ENCODE peak calls at places on chromosome 21, in four cellular contexts. J is AG08396, W is NCI-H2029, B is Karpas-422. O is an unnamed sample.

GRCh38 chr21:39004776-39005605 is 178.3 kb downstream of the PSMG1 start:
- DNase-seq in B (no peak), W (peak; percentile 51), J (peak; percentile 59), O (no peak)

GRCh38 chr21:43868461-43868860 is 3.4 kb downstream of the AGPAT3 start:
- DNase-seq in W (peak; percentile 58), B (no peak), J (no peak), O (no peak)

GRCh38 chr21:27425574-27425973 is 458.7 kb upstream of the ADAMTS5 start:
- DNase-seq in J (no peak), W (no peak), B (no peak), O (no peak)

GRCh38 chr21:35424122-35424521 is 375.0 kb upstream of the RUNX1 start:
- DNase-seq in B (no peak), W (no peak), J (no peak), O (no peak)

GRCh38 chr21:34995979-34996303 is 53.2 kb downstream of the RUNX1 start:
- DNase-seq in B (no peak), W (no peak), J (no peak), O (no peak)

GRCh38 chr21:44551290-44552015 is at the start of gene KRTAP10-2:
- DNase-seq in B (no peak), W (no peak), J (no peak), O (no peak)

GRCh38 chr21:34734696-34735095 is 65.9 kb downstream of the CLIC6 start:
- DNase-seq in W (no peak), B (no peak), J (no peak), O (no peak)

GRCh38 chr21:35924714-35925301 is 135.5 kb downstream of the SETD4 start:
- DNase-seq in J (peak; percentile 41), W (no peak), B (no peak), O (no peak)

GRCh38 chr21:44990921-44991320 is 51.1 kb downstream of the SLX9 start:
- DNase-seq in W (no peak), B (no peak), J (no peak), O (no peak)

GRCh38 chr21:39156024-39156423 is 27.2 kb downstream of the PSMG1 start:
- DNase-seq in W (no peak), B (no peak), J (peak; percentile 56), O (no peak)

GRCh38 chr21:24594082-24594481 is 1013.2 kb downstream of the MRPL39 start:
- DNase-seq in W (no peak), B (no peak), J (no peak), O (no peak)

GRCh38 chr21:33395866-33396265 is 7.3 kb upstream of the IFNGR2 start:
- DNase-seq in B (no peak), J (peak; percentile 41), W (no peak), O (no peak)

GRCh38 chr21:36699026-36699545 is at the start of gene SIM2:
- DNase-seq in W (peak; percentile 64), J (no peak), B (no peak), O (no peak)

GRCh38 chr21:30988706-30989105 is 49.6 kb downstream of the KRTAP19-8 start:
- DNase-seq in B (no peak), W (no peak), J (no peak), O (no peak)

GRCh38 chr21:46155514-46156377 is at the start of gene FTCD:
- DNase-seq in B (no peak), W (no peak), J (no peak), O (no peak)

O was measured in thoracic aorta.